ENCODE peak calls at places on chromosomes 2 and 18, in ten cellular contexts. U, E, H, T, Z, D, M, P, N and L are unnamed samples.

GRCh38 chr2:216014006-216014405 is 655 bp upstream of the MREG start:
- DNase-seq in U (no peak), E (no peak), H (no peak), T (no peak), Z (no peak), D (no peak), M (no peak), P (no peak), N (no peak), L (no peak)

GRCh38 chr2:8608411-8608954 is 73.4 kb upstream of the ID2 start:
- DNase-seq in U (no peak), E (no peak), H (no peak), T (no peak), Z (peak), D (no peak), M (peak), P (no peak), N (no peak), L (no peak)

GRCh38 chr2:72821983-72822382 is 3.9 kb downstream of the EXOC6B start:
- DNase-seq in U (no peak), E (no peak), H (no peak), T (no peak), Z (no peak), D (no peak), M (no peak), P (no peak), N (no peak), L (no peak)

GRCh38 chr18:73785276-73785675 is 362.4 kb downstream of the FBXO15 start:
- DNase-seq in U (no peak), E (no peak), H (no peak), T (no peak), Z (no peak), D (no peak), M (peak), P (no peak), N (no peak), L (no peak)

GRCh38 chr18:57297306-57297705 is 55.1 kb upstream of the ST8SIA3 start:
- DNase-seq in U (no peak), E (no peak), H (no peak), T (no peak), Z (no peak), D (no peak), M (no peak), P (no peak), N (no peak), L (no peak)

GRCh38 chr2:230690439-230690838 is 22.2 kb upstream of the CAB39 start:
- DNase-seq in U (no peak), E (peak), H (no peak), T (no peak), Z (no peak), D (no peak), M (peak), P (no peak), N (no peak), L (no peak)

GRCh38 chr18:34655131-34655530 is 55.0 kb upstream of the DTNA start:
- DNase-seq in U (no peak), E (no peak), H (no peak), T (no peak), Z (no peak), D (no peak), M (no peak), P (no peak), N (no peak), L (no peak)

GRCh38 chr2:163210430-163210918 is 371.9 kb upstream of the KCNH7 start:
- DNase-seq in U (no peak), E (peak), H (no peak), T (no peak), Z (no peak), D (no peak), M (peak), P (no peak), N (peak), L (no peak)

GRCh38 chr2:20914087-20914486 is 91.2 kb upstream of the LDAH start:
- DNase-seq in U (no peak), E (no peak), H (no peak), T (no peak), Z (no peak), D (no peak), M (no peak), P (no peak), N (no peak), L (no peak)

GRCh38 chr2:208142925-208143799 is 2.8 kb downstream of the CRYGB start:
- DNase-seq in U (no peak), E (no peak), H (no peak), T (peak), Z (no peak), D (no peak), M (no peak), P (no peak), N (peak), L (no peak)

GRCh38 chr2:19425419-19425818 is 67.0 kb upstream of the OSR1 start:
- DNase-seq in U (no peak), E (no peak), H (no peak), T (no peak), Z (no peak), D (no peak), M (peak), P (no peak), N (no peak), L (no peak)

GRCh38 chr2:240886678-240887574 is 9.0 kb downstream of the MAB21L4 start:
- DNase-seq in U (no peak), E (no peak), H (no peak), T (no peak), Z (no peak), D (no peak), M (no peak), P (no peak), N (no peak), L (no peak)

GRCh38 chr2:99571609-99572344 is 82.0 kb upstream of the REV1 start:
- DNase-seq in U (no peak), E (no peak), H (no peak), T (peak), Z (no peak), D (no peak), M (no peak), P (no peak), N (peak), L (no peak)

GRCh38 chr2:67289921-67290371 is 107.2 kb upstream of the ETAA1 start:
- DNase-seq in U (no peak), E (peak), H (no peak), T (no peak), Z (no peak), D (no peak), M (peak), P (no peak), N (no peak), L (no peak)

GRCh38 chr2:155930312-155930711 is 402.2 kb downstream of the NR4A2 start:
- DNase-seq in U (no peak), E (no peak), H (no peak), T (no peak), Z (no peak), D (no peak), M (no peak), P (no peak), N (no peak), L (no peak)

GRCh38 chr2:123434681-123435080 is 590.4 kb upstream of the CNTNAP5 start:
- DNase-seq in U (no peak), E (no peak), H (no peak), T (no peak), Z (no peak), D (no peak), M (no peak), P (no peak), N (no peak), L (no peak)

GRCh38 chr18:33152376-33152775 is 288.1 kb downstream of the CCDC178 start:
- DNase-seq in U (no peak), E (no peak), H (no peak), T (no peak), Z (no peak), D (no peak), M (no peak), P (no peak), N (no peak), L (no peak)

GRCh38 chr2:229715895-229716507 is 1.6 kb upstream of the DNER start:
- DNase-seq in U (no peak), E (peak), H (no peak), T (peak), Z (no peak), D (peak), M (peak), P (peak), N (peak), L (no peak)

GRCh38 chr2:61272421-61273070 is 110.6 kb downstream of the C2orf74 start:
- DNase-seq in U (peak), E (no peak), H (no peak), T (no peak), Z (no peak), D (no peak), M (peak), P (no peak), N (no peak), L (no peak)

GRCh38 chr18:50079571-50080295 is 115.2 kb downstream of the MYO5B start:
- DNase-seq in U (no peak), E (no peak), H (no peak), T (no peak), Z (no peak), D (no peak), M (no peak), P (no peak), N (no peak), L (no peak)

GRCh38 chr2:97748397-97748796 is 35.0 kb downstream of the ZAP70 start:
- DNase-seq in U (no peak), E (peak), H (peak), T (peak), Z (peak), D (peak), M (no peak), P (peak), N (no peak), L (no peak)

GRCh38 chr2:190896477-190896876 is 15.9 kb downstream of the GLS start:
- DNase-seq in U (no peak), E (no peak), H (no peak), T (no peak), Z (no peak), D (no peak), M (peak), P (no peak), N (no peak), L (no peak)

GRCh38 chr2:22890142-22890541 is 494.8 kb upstream of the KLHL29 start:
- DNase-seq in U (no peak), E (no peak), H (no peak), T (no peak), Z (no peak), D (no peak), M (no peak), P (no peak), N (no peak), L (no peak)

GRCh38 chr2:215698566-215698965 is 262.7 kb upstream of the FN1 start:
- DNase-seq in U (no peak), E (peak), H (no peak), T (no peak), Z (no peak), D (no peak), M (peak), P (no peak), N (no peak), L (no peak)

GRCh38 chr2:231199219-231199618 is 788 bp downstream of the ARMC9 start:
- DNase-seq in U (no peak), E (peak), H (no peak), T (no peak), Z (no peak), D (no peak), M (peak), P (no peak), N (no peak), L (no peak)

GRCh38 chr18:36455931-36456330 is 158.4 kb downstream of the FHOD3 start:
- DNase-seq in U (no peak), E (no peak), H (no peak), T (no peak), Z (no peak), D (no peak), M (no peak), P (no peak), N (no peak), L (no peak)